ENCODE peak calls at places on chromosomes 3 and 15, in seven cellular contexts. H, X, B, Z, R, D and F are unnamed samples.

GRCh38 chr15:56987286-56987685 is 68.8 kb downstream of the TCF12 start:
- DNase-seq in H (no peak), X (no peak), B (no peak), Z (no peak), R (no peak), D (no peak), F (no peak)

GRCh38 chr3:174859756-174860155 is 622 bp downstream of the NAALADL2 start:
- DNase-seq in H (no peak), X (no peak), B (peak), Z (no peak), R (no peak), D (peak), F (no peak)

GRCh38 chr3:141421639-141422319 is 53.5 kb downstream of the ZBTB38 start:
- DNase-seq in H (no peak), X (no peak), B (no peak), Z (peak), R (no peak), D (peak), F (no peak)

GRCh38 chr15:43465105-43465504 is 27.9 kb downstream of the TP53BP1 start:
- DNase-seq in H (no peak), X (no peak), B (no peak), Z (peak), R (no peak), D (peak), F (no peak)

GRCh38 chr3:123745184-123745855 is 138.8 kb downstream of the MYLK start:
- DNase-seq in H (no peak), X (no peak), B (peak), Z (peak), R (no peak), D (peak), F (no peak)

GRCh38 chr3:142087676-142088075 is 61.7 kb downstream of the TFDP2 start:
- DNase-seq in H (no peak), X (no peak), B (no peak), Z (peak), R (peak), D (peak), F (peak)

GRCh38 chr3:41986566-41986965 is 24.7 kb upstream of the ULK4 start:
- DNase-seq in H (no peak), X (no peak), B (no peak), Z (no peak), R (no peak), D (no peak), F (no peak)

GRCh38 chr3:194572944-194573491 is 60.2 kb downstream of the TMEM44 start:
- DNase-seq in H (no peak), X (no peak), B (no peak), Z (no peak), R (no peak), D (no peak), F (no peak)

GRCh38 chr3:127607675-127608361 is 9.6 kb downstream of the MCM2 start:
- DNase-seq in H (no peak), X (no peak), B (no peak), Z (no peak), R (no peak), D (no peak), F (no peak)

GRCh38 chr3:192887701-192888100 is 30.0 kb downstream of the MB21D2 start:
- DNase-seq in H (no peak), X (no peak), B (peak), Z (no peak), R (no peak), D (peak), F (no peak)

GRCh38 chr3:192885374-192885773 is 32.3 kb downstream of the MB21D2 start:
- DNase-seq in H (no peak), X (no peak), B (no peak), Z (no peak), R (no peak), D (no peak), F (no peak)

GRCh38 chr3:192888121-192888520 is 29.5 kb downstream of the MB21D2 start:
- DNase-seq in H (no peak), X (no peak), B (no peak), Z (peak), R (no peak), D (peak), F (no peak)

GRCh38 chr3:192884831-192885356 is 32.8 kb downstream of the MB21D2 start:
- DNase-seq in H (no peak), X (no peak), B (no peak), Z (no peak), R (no peak), D (peak), F (no peak)

GRCh38 chr3:192887047-192887446 is 30.6 kb downstream of the MB21D2 start:
- DNase-seq in H (no peak), X (no peak), B (no peak), Z (peak), R (peak), D (peak), F (no peak)
- H3K4me3 ChIP-seq in H (no peak), X (no peak), B (no peak), Z (no peak), R (peak), D (peak), F (no peak)

GRCh38 chr3:50612234-50612972 is 829 bp upstream of the CISH start:
- DNase-seq in H (no peak), X (no peak), B (no peak), Z (no peak), R (no peak), D (no peak), F (no peak)
- TF ChIP-seq EZH2 in H (peak), X (no peak), B (no peak), Z (no peak), R (no peak), D (no peak), F (no peak)

DNA sequence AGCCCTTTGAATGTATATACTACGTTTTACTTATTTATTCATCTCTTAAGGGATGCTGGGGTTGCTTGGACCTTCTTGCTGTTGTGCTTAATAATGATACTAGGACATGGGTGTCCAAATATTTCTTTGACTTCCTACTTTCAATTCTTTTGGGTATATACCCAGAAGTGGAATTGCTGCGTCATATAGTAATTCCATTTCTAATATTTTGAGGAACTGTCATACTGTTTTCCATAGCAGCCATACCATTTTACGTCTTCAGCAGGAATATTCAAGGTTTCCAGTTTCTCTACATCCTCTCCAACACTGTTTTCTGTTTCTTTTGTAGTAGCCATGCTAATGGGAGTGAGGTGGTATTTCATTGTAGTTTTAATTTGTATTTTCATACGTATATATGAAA is 21.1 kb downstream of the KAT2B start:
- DNase-seq in H (no peak), X (no peak), B (no peak), Z (no peak), R (no peak), D (no peak), F (no peak)
- H3K4me3 ChIP-seq in H (no peak), X (no peak), B (no peak), Z (peak), R (no peak), D (no peak), F (no peak)

GRCh38 chr15:100373037-100373896 is 31.5 kb upstream of the ADAMTS17 start:
- DNase-seq in H (peak), X (no peak), B (no peak), Z (no peak), R (no peak), D (no peak), F (no peak)
- TF ChIP-seq EZH2 in H (peak), X (no peak), B (no peak), Z (no peak), R (no peak), D (no peak), F (peak)

GRCh38 chr15:38514601-38515000 is 50.0 kb downstream of the RASGRP1 start:
- DNase-seq in H (peak), X (no peak), B (peak), Z (no peak), R (no peak), D (no peak), F (no peak)
- H3K4me3 ChIP-seq in H (no peak), X (no peak), B (no peak), Z (no peak), R (no peak), D (no peak), F (no peak)